ENCODE peak calls at places on chromosomes 6 and 20, in four cellular contexts. Y, I, T and Q are unnamed samples. For H3K36me3, the result is how much of the 10 kb centered on the place peaks cover.

GRCh38 chr20:22684763-22685443 is 100.5 kb upstream of the FOXA2 start:
- DNase-seq in Y (no peak), I (no peak), T (no peak), Q (no peak)

GRCh38 chr6:37019065-37019450 is 13.6 kb downstream of the FGD2 start:
- DNase-seq in Y (peak), I (no peak), T (no peak), Q (no peak)

GRCh38 chr6:167330745-167331144 is 5.9 kb downstream of the TTLL2 start:
- DNase-seq in Y (no peak), I (no peak), T (no peak), Q (no peak)

GRCh38 chr6:12601881-12602280 is 114.7 kb upstream of the PHACTR1 start:
- DNase-seq in Y (no peak), I (no peak), T (no peak), Q (no peak)

GRCh38 chr6:36545767-36546663 is 1.3 kb downstream of the STK38 start:
- DNase-seq in Y (peak), I (no peak), T (peak), Q (no peak)

GRCh38 chr6:152952045-152952444 is 30.8 kb downstream of the FBXO5 start:
- DNase-seq in Y (peak), I (no peak), T (peak), Q (no peak)

GRCh38 chr6:139374357-139375238 is at the start of gene CITED2:
- DNase-seq in Y (peak), I (peak), T (peak), Q (no peak)

GRCh38 chr6:159693894-159694545 is 979 bp upstream of the SOD2 start:
- DNase-seq in Y (no peak), I (no peak), T (peak), Q (no peak)

GRCh38 chr20:36644713-36645109 is 1.3 kb downstream of the SLA2 start:
- DNase-seq in Y (no peak), I (no peak), T (no peak), Q (no peak)

GRCh38 chr6:137678451-137678850 is 184.3 kb upstream of the OLIG3 start:
- DNase-seq in Y (no peak), I (no peak), T (no peak), Q (no peak)

GRCh38 chr6:25311251-25311910 is 32.2 kb downstream of the CARMIL1 start:
- DNase-seq in Y (peak), I (no peak), T (peak), Q (peak)

GRCh38 chr6:129901910-129902309 is 40.8 kb upstream of the TMEM244 start:
- DNase-seq in Y (peak), I (no peak), T (peak), Q (no peak)

GRCh38 chr6:144153971-144154370 is 3.7 kb downstream of the STX11 start:
- DNase-seq in Y (no peak), I (no peak), T (no peak), Q (no peak)

GRCh38 chr6:17470953-17471335 is 77.5 kb downstream of the CAP2 start:
- DNase-seq in Y (no peak), I (no peak), T (peak), Q (no peak)

GRCh38 chr20:49276895-49277785 is 717 bp downstream of the ZNFX1 start:
- DNase-seq in Y (no peak), I (peak), T (no peak), Q (no peak)

GRCh38 chr20:33299111-33299603 is 16.1 kb downstream of the BPIFB1 start:
- DNase-seq in Y (peak), I (peak), T (peak), Q (no peak)

GRCh38 chr6:138161434-138162103 is at the start of gene ARFGEF3:
- DNase-seq in Y (peak), I (peak), T (peak), Q (no peak)

GRCh38 chr6:125753218-125753936 is 3.9 kb downstream of the HEY2 start:
- DNase-seq in Y (no peak), I (no peak), T (peak), Q (no peak)

GRCh38 chr20:23180451-23180921 is 94.4 kb upstream of the CD93 start:
- DNase-seq in Y (no peak), I (no peak), T (no peak), Q (no peak)

GRCh38 chr20:59789641-59790040 is 143.8 kb downstream of the SYCP2 start:
- DNase-seq in Y (no peak), I (no peak), T (no peak), Q (no peak)

GRCh38 chr6:153146413-153146812 is 15.3 kb upstream of the RGS17 start:
- DNase-seq in Y (peak), I (no peak), T (no peak), Q (no peak)

GRCh38 chr6:3329491-3330051 is 70.8 kb downstream of the PSMG4 start:
- DNase-seq in Y (peak), I (no peak), T (no peak), Q (no peak)

GRCh38 chr6:133778414-133778813 is 110.5 kb upstream of the TCF21 start:
- DNase-seq in Y (peak), I (no peak), T (peak), Q (no peak)

GRCh38 chr6:84220809-84221409 is 6.5 kb downstream of the CEP162 start:
- DNase-seq in Y (peak), I (no peak), T (peak), Q (no peak)
- TF ChIP-seq CTCF in Y (peak), I (peak), T (peak), Q (peak)

GRCh38 chr6:693737-694038 is 749 bp upstream of the EXOC2 start:
- DNase-seq in Y (no peak), I (no peak), T (no peak), Q (no peak)
- H3K4me3 ChIP-seq in Y (no peak), I (peak), T (peak), Q (peak)

GRCh38 chr6:158071121-158072082 is 89.7 kb downstream of the SYNJ2 start:
- DNase-seq in Y (no peak), I (no peak), T (no peak), Q (no peak)
- H3K36me3 ChIP-seq in Y (under half), I (under half), T (half or more), Q (under half)

GRCh38 chr6:99434702-99435530 is 9.8 kb upstream of the PNISR start:
- DNase-seq in Y (peak), I (no peak), T (peak), Q (no peak)
- TF ChIP-seq CTCF in Y (peak), I (peak), T (peak), Q (peak)

DNA sequence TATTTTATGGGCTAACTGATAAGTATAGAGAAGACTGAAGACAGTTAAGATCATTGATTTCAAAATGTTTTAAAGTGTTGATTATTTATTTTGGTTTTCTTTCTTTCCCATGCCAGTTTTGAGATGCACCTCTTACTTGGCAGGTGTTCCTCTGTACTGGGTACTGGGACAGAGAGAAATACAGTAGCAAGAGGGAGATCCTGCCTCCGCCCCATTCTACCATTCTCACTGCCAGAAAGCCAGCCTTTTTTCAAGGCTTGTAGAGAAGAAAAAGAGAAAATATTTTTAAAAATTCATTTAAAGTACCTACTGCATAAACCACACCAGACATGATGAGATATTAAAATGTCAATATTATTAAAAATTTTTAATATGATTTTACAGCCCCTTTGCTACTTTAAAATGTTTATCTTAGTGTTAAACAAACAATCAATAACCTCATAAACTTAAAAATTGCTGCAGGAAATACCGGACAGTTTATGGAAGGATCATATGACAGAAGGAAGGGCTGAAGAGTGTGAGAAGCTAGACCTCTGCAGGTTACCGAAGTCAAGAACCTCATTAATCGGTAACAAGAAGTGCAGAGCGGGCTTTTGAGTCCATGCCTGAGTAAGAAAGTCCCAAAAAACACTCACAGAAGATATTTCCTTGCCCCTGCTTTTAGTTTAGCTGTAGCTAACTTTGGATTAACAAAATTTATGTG is 117.8 kb upstream of the ESR1 start:
- DNase-seq in Y (no peak), I (no peak), T (no peak), Q (no peak)
- H3K4me3 ChIP-seq in Y (no peak), I (peak), T (no peak), Q (no peak)

GRCh38 chr20:43959079-43959919 is 44.6 kb downstream of the TOX2 start:
- DNase-seq in Y (no peak), I (no peak), T (no peak), Q (no peak)
- H3K36me3 ChIP-seq in Y (under half), I (under half), T (under half), Q (under half)